ENCODE peak calls at places on chromosomes 5 and 9, in four cellular contexts. O is HepG2, X is HCT116, Y is K562. N is an unnamed sample.
A peak's percentile ranks its signal among the peaks of the same experiment; 100 is the strongest.

GRCh38 chr9:114220129-114220541 is 64.8 kb downstream of the COL27A1 start:
- DNase-seq in X (no peak), O (no peak), Y (no peak), N (no peak)

GRCh38 chr9:115088856-115089255 is 29.1 kb downstream of the TNC start:
- DNase-seq in X (no peak), O (no peak), Y (no peak), N (no peak)

GRCh38 chr9:129617167-129617566 is 3.7 kb downstream of the C9orf50 start:
- DNase-seq in O (no peak), Y (peak; percentile 39), X (no peak), N (no peak)

GRCh38 chr5:133938932-133939331 is 29.5 kb downstream of the C5orf15 start:
- DNase-seq in X (no peak), O (no peak), Y (no peak), N (no peak)

GRCh38 chr9:88745281-88746001 is 210.5 kb downstream of the NXNL2 start:
- DNase-seq in X (no peak), Y (no peak), O (no peak), N (no peak)

GRCh38 chr9:97475079-97475478 is 26.4 kb upstream of the TMOD1 start:
- DNase-seq in X (no peak), Y (no peak), O (no peak), N (no peak)

GRCh38 chr9:16651445-16651964 is 219.0 kb downstream of the BNC2 start:
- DNase-seq in O (no peak), Y (no peak), X (no peak), N (no peak)

GRCh38 chr9:94872921-94873511 is 146.5 kb downstream of the AOPEP start:
- DNase-seq in X (no peak), Y (no peak), O (no peak), N (no peak)

GRCh38 chr5:132493821-132494220 is 3.2 kb upstream of the IRF1 start:
- DNase-seq in X (no peak), O (no peak), Y (no peak), N (no peak)

GRCh38 chr5:179220716-179221115 is 124.5 kb downstream of the ADAMTS2 start:
- DNase-seq in Y (no peak), X (no peak), O (no peak), N (no peak)

GRCh38 chr5:148393390-148393741 is 9.6 kb downstream of the FBXO38 start:
- DNase-seq in Y (no peak), X (no peak), O (peak; percentile 37), N (no peak)

GRCh38 chr5:74430910-74431309 is 209.6 kb downstream of the ENC1 start:
- DNase-seq in Y (no peak), O (no peak), X (no peak), N (no peak)

GRCh38 chr5:75668988-75669760 is 48.1 kb downstream of the POC5 start:
- DNase-seq in Y (peak; percentile 27), X (no peak), O (peak; percentile 39), N (no peak)

GRCh38 chr5:145936401-145937131 is at the start of gene SH3RF2:
- DNase-seq in Y (no peak), X (peak; percentile 85), O (peak; percentile 67), N (no peak)

GRCh38 chr9:113488071-113488470 is 24.5 kb downstream of the RGS3 start:
- DNase-seq in O (no peak), Y (no peak), X (no peak), N (no peak)

GRCh38 chr9:22208846-22209585 is 199.9 kb upstream of the CDKN2B start:
- DNase-seq in X (no peak), Y (no peak), O (no peak), N (no peak)

GRCh38 chr5:14216902-14217301 is 73.8 kb downstream of the TRIO start:
- DNase-seq in X (no peak), O (peak; percentile 23), Y (no peak), N (no peak)

GRCh38 chr9:127181315-127181580 is 58.8 kb upstream of the ANGPTL2 start:
- DNase-seq in X (no peak), O (no peak), Y (no peak), N (no peak)

GRCh38 chr9:2755285-2755684 is 38.0 kb downstream of the KCNV2 start:
- DNase-seq in Y (no peak), X (no peak), O (no peak), N (no peak)

GRCh38 chr9:17810728-17811634 is 232.1 kb downstream of the SH3GL2 start:
- DNase-seq in X (peak; percentile 15), O (peak; percentile 41), Y (peak; percentile 38), N (peak; percentile 8)

GRCh38 chr5:177610131-177610769 is 10.3 kb downstream of the B4GALT7 start:
- DNase-seq in O (no peak), Y (no peak), X (no peak), N (no peak)

GRCh38 chr9:32811251-32811650 is 27.9 kb downstream of the TMEM215 start:
- DNase-seq in X (no peak), Y (no peak), O (no peak), N (no peak)

GRCh38 chr9:37369671-37370070 is 52.8 kb upstream of the GRHPR start:
- DNase-seq in Y (no peak), X (no peak), O (no peak), N (no peak)

DNA sequence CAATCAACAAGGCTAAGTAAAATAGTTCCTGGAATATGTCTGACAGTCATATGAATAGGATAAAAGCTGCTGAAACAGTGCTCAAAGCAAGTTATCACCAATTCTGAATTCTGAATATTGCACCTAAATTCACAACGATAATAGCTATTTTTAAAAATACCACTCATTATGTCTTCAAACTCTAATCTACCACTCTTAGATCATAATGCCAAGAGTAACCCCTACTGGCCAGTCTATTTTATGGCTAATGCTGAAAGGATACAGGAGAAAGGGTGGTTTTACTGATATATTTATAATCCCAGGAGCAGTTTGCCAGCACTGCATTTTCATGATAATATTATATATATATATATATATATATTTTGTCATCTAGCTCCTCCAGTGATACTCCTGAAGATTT is 232.8 kb downstream of the PDE4D start:
- DNase-seq in Y (no peak), X (no peak), O (no peak), N (no peak)
- TF ChIP-seq CTCF in Y (no peak), X (peak; percentile 20), O (no peak), N (no peak)

DNA sequence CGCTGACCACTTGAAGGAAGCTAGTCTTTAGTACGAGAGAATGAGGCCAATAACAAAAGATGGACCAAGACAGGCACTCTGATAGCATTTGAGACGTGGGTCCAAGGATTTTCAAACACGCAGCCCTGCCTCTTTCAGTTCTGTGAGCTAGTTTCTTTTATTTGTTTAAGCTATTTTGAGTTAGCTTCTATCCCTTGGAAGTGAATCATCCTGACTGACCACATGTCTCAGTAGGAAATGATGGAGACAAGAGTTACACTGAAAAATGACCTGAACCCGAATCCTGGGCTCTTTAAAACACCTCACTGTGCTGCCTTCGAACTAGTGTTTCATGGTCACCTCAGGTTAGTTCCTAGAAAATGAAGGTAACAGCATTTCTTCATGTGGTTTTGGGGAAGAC is 9.9 kb downstream of the TEK start:
- DNase-seq in Y (no peak), X (no peak), O (no peak), N (no peak)
- TF ChIP-seq TCF7L2 in Y (no peak), X (no peak), O (no peak), N (no peak)

GRCh38 chr5:66720776-66721175 is 124.6 kb downstream of the MAST4 start:
- DNase-seq in Y (no peak), X (no peak), O (no peak), N (no peak)

GRCh38 chr5:66727630-66728029 is 131.4 kb downstream of the MAST4 start:
- DNase-seq in X (no peak), O (no peak), Y (no peak), N (no peak)

GRCh38 chr5:66722653-66723052 is 126.5 kb downstream of the MAST4 start:
- DNase-seq in Y (no peak), O (no peak), X (no peak), N (no peak)

GRCh38 chr5:66724336-66724735 is 128.1 kb downstream of the MAST4 start:
- DNase-seq in X (no peak), O (no peak), Y (no peak), N (no peak)

DNA sequence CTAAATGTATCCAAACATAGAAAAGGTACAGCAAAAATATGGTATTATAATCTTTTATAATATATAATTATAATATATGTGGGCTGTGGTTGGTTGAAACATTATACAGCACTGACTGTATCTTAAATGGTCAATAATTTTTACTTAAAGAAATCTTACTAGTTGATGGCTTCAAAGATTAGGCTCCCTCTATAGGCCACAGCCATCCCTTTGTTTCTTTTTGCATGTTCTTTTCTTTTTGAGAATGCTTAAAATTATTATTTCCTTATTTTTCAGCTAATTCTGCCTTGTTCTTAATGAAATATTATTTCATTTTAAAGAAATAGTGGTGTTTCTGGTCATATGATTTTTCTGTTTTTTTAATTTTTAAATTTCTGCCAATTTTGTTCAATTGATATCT is 128.5 kb downstream of the MAST4 start:
- DNase-seq in X (no peak), Y (no peak), O (no peak), N (no peak)
- TF ChIP-seq CTCF in X (peak; percentile 20), Y (no peak), O (no peak), N (no peak)

GRCh38 chr9:74570879-74571512 is 73.9 kb downstream of the RORB start:
- DNase-seq in Y (peak; percentile 14), X (peak; percentile 16), O (peak; percentile 15), N (peak; percentile 17)
- TF ChIP-seq TCF7L2 in Y (no peak), X (no peak), O (no peak), N (no peak)

GRCh38 chr9:19629506-19629905 is 159.3 kb downstream of the SLC24A2 start:
- DNase-seq in X (no peak), Y (no peak), O (no peak), N (no peak)
- TF ChIP-seq CTCF in X (peak; percentile 9), Y (no peak), O (no peak), N (no peak)